ENCODE peak calls at places on chromosome 20, in four cellular contexts. One of them, this sample, is unnamed.

GRCh38 chr20:53208110-53208908 is 236.2 kb downstream of the TSHZ2 start:
- DNase-seq in GM12878: no peak
- DNase-seq in HCT116: no peak
- DNase-seq in SK-N-SH: peak; percentile 17
- DNase-seq in this sample: no peak

GRCh38 chr20:23225407-23226060 is 125.1 kb upstream of the NXT1 start:
- DNase-seq in HCT116: no peak
- DNase-seq in GM12878: no peak
- DNase-seq in SK-N-SH: no peak
- DNase-seq in this sample: no peak

GRCh38 chr20:62014889-62015375 is 50.7 kb downstream of the TAF4 start:
- DNase-seq in SK-N-SH: no peak
- DNase-seq in HCT116: no peak
- DNase-seq in GM12878: no peak
- DNase-seq in this sample: no peak

GRCh38 chr20:37345339-37346231 is at the start of gene SRC:
- DNase-seq in HCT116: no peak
- DNase-seq in GM12878: no peak
- DNase-seq in SK-N-SH: peak; percentile 90
- DNase-seq in this sample: peak; percentile 74

GRCh38 chr20:53782612-53783246 is 189.1 kb upstream of the ZNF217 start:
- DNase-seq in HCT116: no peak
- DNase-seq in GM12878: no peak
- DNase-seq in SK-N-SH: no peak
- DNase-seq in this sample: no peak

GRCh38 chr20:50692553-50692933 is 1.2 kb upstream of the RIPOR3 start:
- DNase-seq in GM12878: no peak
- DNase-seq in HCT116: no peak
- DNase-seq in SK-N-SH: no peak
- DNase-seq in this sample: no peak

GRCh38 chr20:57513199-57513598 is 11.7 kb downstream of the CTCFL start:
- DNase-seq in SK-N-SH: no peak
- DNase-seq in HCT116: no peak
- DNase-seq in GM12878: no peak
- DNase-seq in this sample: no peak

GRCh38 chr20:51189814-51190782 is 167.2 kb upstream of the KCNG1 start:
- DNase-seq in HCT116: no peak
- DNase-seq in GM12878: no peak
- DNase-seq in SK-N-SH: no peak
- DNase-seq in this sample: no peak

GRCh38 chr20:14155361-14155760 is 160.0 kb downstream of the MACROD2 start:
- DNase-seq in GM12878: no peak
- DNase-seq in HCT116: no peak
- DNase-seq in SK-N-SH: no peak
- DNase-seq in this sample: no peak

GRCh38 chr20:52103469-52103910 is 88.1 kb downstream of the ZFP64 start:
- DNase-seq in GM12878: no peak
- DNase-seq in SK-N-SH: no peak
- DNase-seq in HCT116: no peak
- DNase-seq in this sample: no peak

GRCh38 chr20:10131612-10132345 is 86.9 kb upstream of the SNAP25 start:
- DNase-seq in SK-N-SH: peak; percentile 80
- DNase-seq in HCT116: no peak
- DNase-seq in GM12878: no peak
- DNase-seq in this sample: no peak

GRCh38 chr20:48606841-48607543 is 220.8 kb downstream of the PREX1 start:
- DNase-seq in GM12878: no peak
- DNase-seq in SK-N-SH: no peak
- DNase-seq in HCT116: no peak
- DNase-seq in this sample: no peak

GRCh38 chr20:48607544-48607865 is 220.3 kb downstream of the PREX1 start:
- DNase-seq in GM12878: no peak
- DNase-seq in HCT116: no peak
- DNase-seq in SK-N-SH: no peak
- DNase-seq in this sample: no peak

GRCh38 chr20:48610996-48611395 is 216.8 kb downstream of the PREX1 start:
- DNase-seq in GM12878: no peak
- DNase-seq in HCT116: no peak
- DNase-seq in SK-N-SH: no peak
- DNase-seq in this sample: no peak

GRCh38 chr20:48612335-48612734 is 215.5 kb downstream of the PREX1 start:
- DNase-seq in GM12878: no peak
- DNase-seq in HCT116: no peak
- DNase-seq in SK-N-SH: no peak
- DNase-seq in this sample: no peak

GRCh38 chr20:48609491-48609978 is 218.3 kb downstream of the PREX1 start:
- DNase-seq in GM12878: peak; percentile 62
- DNase-seq in HCT116: no peak
- DNase-seq in SK-N-SH: no peak
- DNase-seq in this sample: peak; percentile 36
- TF ChIP-seq ZBTB33 in GM12878: no peak
- TF ChIP-seq ZBTB33 in HCT116: no peak
- TF ChIP-seq ZBTB33 in SK-N-SH: no peak
- TF ChIP-seq ZBTB33 in this sample: no peak

GRCh38 chr20:35663516-35663812 is 1.2 kb downstream of the CPNE1 start:
- DNase-seq in HCT116: no peak
- DNase-seq in SK-N-SH: no peak
- DNase-seq in GM12878: no peak
- DNase-seq in this sample: no peak
- TF ChIP-seq ZBTB33 in HCT116: no peak
- TF ChIP-seq ZBTB33 in SK-N-SH: no peak
- TF ChIP-seq ZBTB33 in GM12878: no peak
- TF ChIP-seq ZBTB33 in this sample: no peak

GRCh38 chr20:18057106-18057993 is at the start of gene OVOL2:
- DNase-seq in GM12878: no peak
- DNase-seq in HCT116: peak; percentile 60
- DNase-seq in SK-N-SH: peak; percentile 52
- DNase-seq in this sample: no peak
- TF ChIP-seq ZBTB33 in GM12878: no peak
- TF ChIP-seq ZBTB33 in HCT116: no peak
- TF ChIP-seq ZBTB33 in SK-N-SH: no peak
- TF ChIP-seq ZBTB33 in this sample: no peak

DNA sequence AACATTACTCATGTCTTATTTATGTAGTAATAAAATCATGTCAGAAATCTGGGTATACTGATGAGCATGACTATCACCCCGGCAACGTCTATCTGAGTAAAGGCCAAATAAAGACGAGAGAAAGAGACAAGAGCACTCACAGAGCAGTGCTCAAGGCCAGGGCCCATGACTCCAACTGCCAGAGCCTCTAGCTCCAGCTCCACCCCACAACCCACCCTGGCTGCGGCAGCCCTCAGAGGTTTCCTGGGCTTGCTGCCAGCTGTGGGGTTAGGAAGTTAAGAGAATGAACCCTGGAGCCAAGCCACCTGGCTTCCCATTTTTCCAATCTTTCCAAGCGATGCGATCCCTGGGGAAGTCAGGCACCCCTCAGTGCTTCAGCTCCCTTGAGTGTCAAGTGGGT is 92.0 kb upstream of the PAX1 start:
- DNase-seq in GM12878: no peak
- DNase-seq in HCT116: no peak
- DNase-seq in SK-N-SH: no peak
- DNase-seq in this sample: peak; percentile 46
- TF ChIP-seq ZBTB33 in GM12878: no peak
- TF ChIP-seq ZBTB33 in HCT116: no peak
- TF ChIP-seq ZBTB33 in SK-N-SH: no peak
- TF ChIP-seq ZBTB33 in this sample: no peak

GRCh38 chr20:17646901-17647301 is 35.1 kb downstream of the RRBP1 start:
- DNase-seq in HCT116: no peak
- DNase-seq in SK-N-SH: no peak
- DNase-seq in GM12878: no peak
- DNase-seq in this sample: no peak
- TF ChIP-seq ZBTB33 in HCT116: no peak
- TF ChIP-seq ZBTB33 in SK-N-SH: no peak
- TF ChIP-seq ZBTB33 in GM12878: no peak
- TF ChIP-seq ZBTB33 in this sample: no peak

GRCh38 chr20:63084563-63084927 is 77.8 kb upstream of the BHLHE23 start:
- DNase-seq in HCT116: no peak
- DNase-seq in SK-N-SH: no peak
- DNase-seq in GM12878: no peak
- DNase-seq in this sample: no peak
- TF ChIP-seq ZBTB33 in HCT116: no peak
- TF ChIP-seq ZBTB33 in SK-N-SH: no peak
- TF ChIP-seq ZBTB33 in GM12878: no peak
- TF ChIP-seq ZBTB33 in this sample: no peak

GRCh38 chr20:33914871-33915270 is 78.8 kb upstream of the RALY start:
- DNase-seq in GM12878: no peak
- DNase-seq in SK-N-SH: no peak
- DNase-seq in HCT116: peak; percentile 66
- DNase-seq in this sample: peak; percentile 51
- TF ChIP-seq ZBTB33 in GM12878: no peak
- TF ChIP-seq ZBTB33 in SK-N-SH: no peak
- TF ChIP-seq ZBTB33 in HCT116: no peak
- TF ChIP-seq ZBTB33 in this sample: no peak

GRCh38 chr20:31719644-31720485 is 2.8 kb downstream of the BCL2L1 start:
- DNase-seq in SK-N-SH: no peak
- DNase-seq in GM12878: no peak
- DNase-seq in HCT116: no peak
- DNase-seq in this sample: peak; percentile 99
- TF ChIP-seq ZBTB33 in SK-N-SH: no peak
- TF ChIP-seq ZBTB33 in GM12878: no peak
- TF ChIP-seq ZBTB33 in HCT116: no peak
- TF ChIP-seq ZBTB33 in this sample: peak; percentile 51

DNA sequence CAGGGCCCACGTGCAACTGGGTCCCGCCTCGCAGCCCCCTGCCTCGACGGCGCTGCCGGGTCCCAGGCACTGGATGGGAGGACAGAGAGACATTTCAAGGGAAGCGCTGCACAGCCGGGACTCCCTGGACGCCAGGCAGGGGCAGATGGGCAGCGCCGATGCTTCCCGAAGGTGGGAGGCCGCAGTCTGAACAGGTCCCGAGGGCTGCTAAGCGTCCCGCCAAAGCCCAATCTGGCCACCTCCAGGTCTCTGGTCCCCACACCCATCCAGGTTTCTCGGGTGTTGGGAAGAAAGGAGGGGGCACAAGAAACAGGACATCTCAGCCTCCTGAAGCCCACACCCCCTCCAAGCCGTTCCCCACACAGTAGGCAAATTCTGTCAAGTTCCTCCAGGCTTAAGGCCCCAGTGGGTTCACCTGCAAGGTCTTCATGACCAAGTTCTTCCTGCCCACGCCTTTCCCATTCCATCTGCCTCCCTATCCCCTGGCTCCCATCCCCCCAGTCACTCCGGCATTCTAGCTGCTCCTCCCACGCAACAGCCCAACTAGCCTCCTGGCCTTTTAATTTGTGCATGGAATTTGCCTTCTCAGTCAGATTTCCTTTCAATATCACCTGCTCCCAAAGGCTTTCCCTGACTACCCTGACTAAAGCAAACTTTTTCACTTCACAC is 5.4 kb upstream of the CPXM1 start:
- DNase-seq in HCT116: no peak
- DNase-seq in GM12878: no peak
- DNase-seq in SK-N-SH: peak; percentile 21
- DNase-seq in this sample: no peak
- TF ChIP-seq ZBTB33 in HCT116: no peak
- TF ChIP-seq ZBTB33 in GM12878: no peak
- TF ChIP-seq ZBTB33 in SK-N-SH: no peak
- TF ChIP-seq ZBTB33 in this sample: no peak